ENCODE peak calls at places on chromosomes 12 and 14, in seven cellular contexts. U, J, T, A, L, M and I are unnamed samples.

GRCh38 chr12:82841379-82841778 is 154.7 kb downstream of the TMTC2 start:
- DNase-seq in U (no peak), J (no peak), T (no peak), A (no peak), L (no peak), M (no peak), I (no peak)

GRCh38 chr12:88764781-88765470 is 184.7 kb upstream of the KITLG start:
- DNase-seq in U (no peak), J (no peak), T (no peak), A (peak; percentile 28), L (no peak), M (no peak), I (no peak)

GRCh38 chr12:69000540-69001243 is 67.7 kb upstream of the CPM start:
- DNase-seq in U (peak; percentile 53), J (no peak), T (no peak), A (no peak), L (no peak), M (no peak), I (no peak)

GRCh38 chr14:61284001-61284400 is 2.9 kb upstream of the TMEM30B start:
- DNase-seq in U (no peak), J (peak; percentile 63), T (no peak), A (no peak), L (no peak), M (no peak), I (peak; percentile 6)

GRCh38 chr14:84998216-84998615 is 531.7 kb upstream of the FLRT2 start:
- DNase-seq in U (no peak), J (no peak), T (no peak), A (no peak), L (no peak), M (no peak), I (no peak)

GRCh38 chr14:100383727-100384158 is 60.6 kb downstream of the SLC25A47 start:
- DNase-seq in U (peak; percentile 35), J (peak; percentile 82), T (peak; percentile 85), A (peak; percentile 58), L (no peak), M (peak; percentile 88), I (peak; percentile 10)

GRCh38 chr12:11894890-11895289 is 175.8 kb upstream of the BCL2L14 start:
- DNase-seq in U (no peak), J (peak; percentile 90), T (peak; percentile 44), A (no peak), L (no peak), M (no peak), I (peak; percentile 92)

GRCh38 chr14:88075298-88075981 is 70.5 kb downstream of the GPR65 start:
- DNase-seq in U (no peak), J (no peak), T (no peak), A (no peak), L (no peak), M (no peak), I (no peak)

GRCh38 chr12:13144266-13144828 is 40.9 kb upstream of the GSG1 start:
- DNase-seq in U (no peak), J (no peak), T (no peak), A (no peak), L (no peak), M (no peak), I (no peak)

GRCh38 chr12:59372971-59373370 is 222.9 kb upstream of the SLC16A7 start:
- DNase-seq in U (peak; percentile 31), J (no peak), T (peak; percentile 42), A (peak; percentile 40), L (peak; percentile 8), M (peak; percentile 79), I (no peak)
- H3K4me2 ChIP-seq in U (no peak overlapping the region), J (no peak overlapping the region), T (no peak overlapping the region), A (no peak overlapping the region), L (no peak overlapping the region), M (no peak overlapping the region), I (no peak overlapping the region)

GRCh38 chr14:22837750-22838538 is 1.6 kb downstream of the MMP14 start:
- DNase-seq in U (peak; percentile 58), J (no peak), T (no peak), A (peak; percentile 71), L (no peak), M (peak; percentile 71), I (no peak)
- H3K4me3 ChIP-seq in U (peak overlapping the region; percentile 86), J (no peak overlapping the region), T (peak overlapping the region; percentile 72), A (peak overlapping the region; percentile 94), L (peak overlapping the region; percentile 62), M (peak overlapping the region; percentile 95), I (no peak overlapping the region)

GRCh38 chr14:105456736-105457703 is 17.6 kb upstream of the CRIP2 start:
- DNase-seq in U (no peak), J (no peak), T (no peak), A (no peak), L (no peak), M (no peak), I (no peak)
- TF ChIP-seq EZH2 in U (no peak), J (no peak), T (no peak), A (no peak), L (no peak), M (no peak), I (no peak)

GRCh38 chr14:68401855-68402254 is 391.0 kb downstream of the ZFP36L1 start:
- DNase-seq in U (no peak), J (no peak), T (no peak), A (no peak), L (no peak), M (no peak), I (peak; percentile 12)

GRCh38 chr14:68402525-68403101 is 390.3 kb downstream of the ZFP36L1 start:
- DNase-seq in U (no peak), J (no peak), T (no peak), A (no peak), L (no peak), M (no peak), I (no peak)

GRCh38 chr14:68404652-68405183 is 388.1 kb downstream of the ZFP36L1 start:
- DNase-seq in U (no peak), J (no peak), T (no peak), A (no peak), L (no peak), M (no peak), I (no peak)

GRCh38 chr14:68403794-68404522 is 388.9 kb downstream of the ZFP36L1 start:
- DNase-seq in U (no peak), J (no peak), T (no peak), A (no peak), L (no peak), M (no peak), I (no peak)

GRCh38 chr14:68403191-68403781 is 389.6 kb downstream of the ZFP36L1 start:
- DNase-seq in U (no peak), J (no peak), T (no peak), A (no peak), L (no peak), M (no peak), I (no peak)
- H3K4me2 ChIP-seq in U (no peak overlapping the region), J (no peak overlapping the region), T (no peak overlapping the region), A (no peak overlapping the region), L (no peak overlapping the region), M (no peak overlapping the region), I (no peak overlapping the region)

GRCh38 chr14:104682107-104682593 is 7.3 kb upstream of the INF2 start:
- DNase-seq in U (no peak), J (no peak), T (peak; percentile 72), A (no peak), L (no peak), M (peak; percentile 89), I (no peak)
- H3K4me3 ChIP-seq in U (peak overlapping the region; percentile 21), J (no peak overlapping the region), T (peak overlapping the region; percentile 17), A (peak overlapping the region; percentile 33), L (peak overlapping the region; percentile 56), M (peak overlapping the region; percentile 48), I (no peak overlapping the region)

GRCh38 chr12:53976172-53976822 is 1.5 kb upstream of the HOTAIR start:
- DNase-seq in U (no peak), J (no peak), T (no peak), A (no peak), L (no peak), M (peak; percentile 73), I (no peak)

GRCh38 chr12:53975816-53976152 is 1.0 kb upstream of the HOTAIR start:
- DNase-seq in U (no peak), J (no peak), T (no peak), A (no peak), L (no peak), M (no peak), I (no peak)

GRCh38 chr12:53976823-53977595 is 2.3 kb upstream of the HOTAIR start:
- DNase-seq in U (no peak), J (no peak), T (no peak), A (no peak), L (no peak), M (no peak), I (no peak)

GRCh38 chr12:53974084-53975018 is at the start of gene HOTAIR:
- DNase-seq in U (peak; percentile 56), J (no peak), T (no peak), A (no peak), L (no peak), M (peak; percentile 54), I (no peak)

GRCh38 chr12:53975019-53975815 is 463 bp upstream of the HOTAIR start:
- DNase-seq in U (no peak), J (no peak), T (peak; percentile 74), A (no peak), L (no peak), M (peak; percentile 82), I (peak; percentile 68)
- TF ChIP-seq EZH2 in U (no peak), J (no peak), T (peak; percentile 88), A (peak; percentile 85), L (no peak), M (peak; percentile 98), I (no peak)

GRCh38 chr12:113939867-113940266 is 26.3 kb downstream of the RBM19 start:
- DNase-seq in U (no peak), J (no peak), T (no peak), A (no peak), L (no peak), M (no peak), I (no peak)

GRCh38 chr12:113942209-113942608 is 23.9 kb downstream of the RBM19 start:
- DNase-seq in U (no peak), J (no peak), T (no peak), A (no peak), L (no peak), M (no peak), I (no peak)

GRCh38 chr12:113940357-113940756 is 25.8 kb downstream of the RBM19 start:
- DNase-seq in U (no peak), J (no peak), T (peak; percentile 52), A (no peak), L (no peak), M (peak; percentile 41), I (no peak)

GRCh38 chr12:113938471-113938870 is 27.7 kb downstream of the RBM19 start:
- DNase-seq in U (no peak), J (no peak), T (no peak), A (no peak), L (no peak), M (no peak), I (no peak)

GRCh38 chr12:113940929-113941486 is 25.1 kb downstream of the RBM19 start:
- DNase-seq in U (no peak), J (no peak), T (no peak), A (no peak), L (no peak), M (no peak), I (no peak)
- H3K4me2 ChIP-seq in U (no peak overlapping the region), J (no peak overlapping the region), T (no peak overlapping the region), A (no peak overlapping the region), L (no peak overlapping the region), M (no peak overlapping the region), I (no peak overlapping the region)